ENCODE peak calls at places on chromosome 15, in nine cellular contexts. N is transverse colon, P is uterus, Q is hepatocyte, R is cardiac muscle cell, T is body of pancreas, X is psoas muscle, A is HCT116, B is Peyer's patch. G is an unnamed sample. For H3K4me1, the result is how much of the 10 kb centered on the place peaks cover.

GRCh38 chr15:56468271-56468912 is 3.5 kb upstream of the MNS1 start:
- DNase-seq in B (no peak), A (no peak), T (no peak), Q (no peak), P (no peak), X (no peak), R (no peak), N (no peak), G (no peak)

GRCh38 chr15:92809880-92810361 is 90.2 kb upstream of the CHD2 start:
- DNase-seq in R (peak), A (no peak), X (no peak), N (peak), P (peak), B (peak), Q (peak), T (peak), G (no peak)

GRCh38 chr15:55768670-55769185 is 25.8 kb upstream of the PRTG start:
- DNase-seq in T (no peak), Q (no peak), A (no peak), N (no peak), R (no peak), X (no peak), P (no peak), B (no peak), G (no peak)

GRCh38 chr15:66841953-66842681 is 140.1 kb downstream of the SMAD6 start:
- DNase-seq in Q (peak), R (peak), N (peak), A (peak), P (peak), T (peak), X (peak), B (peak), G (peak)

GRCh38 chr15:35545316-35545824 is 595 bp downstream of the DPH6 start:
- DNase-seq in N (peak), X (peak), P (peak), T (peak), A (peak), Q (peak), R (peak), B (peak), G (no peak)

GRCh38 chr15:52528465-52529288 is at the start of gene MYO5A:
- DNase-seq in T (peak), B (peak), P (peak), A (peak), R (peak), Q (peak), N (peak), X (peak), G (no peak)

GRCh38 chr15:29092376-29093064 is 177.1 kb downstream of the NSMCE3 start:
- DNase-seq in B (no peak), X (no peak), R (no peak), T (no peak), Q (no peak), P (no peak), A (no peak), N (no peak), G (no peak)

GRCh38 chr15:75153084-75153483 is 48.6 kb upstream of the C15orf39 start:
- DNase-seq in B (no peak), X (no peak), A (peak), N (no peak), P (no peak), Q (no peak), T (no peak), R (peak), G (no peak)

GRCh38 chr15:53713218-53713617 is 46.2 kb downstream of the WDR72 start:
- DNase-seq in B (no peak), P (no peak), Q (no peak), A (no peak), R (no peak), X (no peak), T (no peak), N (no peak), G (no peak)

GRCh38 chr15:76335851-76336253 is 721 bp upstream of the ISL2 start:
- DNase-seq in A (no peak), R (no peak), P (no peak), N (no peak), X (no peak), Q (no peak), T (no peak), B (peak), G (peak)

GRCh38 chr15:34726407-34727100 is 28.2 kb downstream of the GJD2 start:
- DNase-seq in P (no peak), A (no peak), R (no peak), Q (no peak), B (no peak), N (no peak), X (no peak), T (no peak), G (no peak)

GRCh38 chr15:42201801-42202200 is 6.3 kb downstream of the VPS39 start:
- DNase-seq in R (no peak), B (no peak), N (no peak), T (no peak), X (no peak), P (no peak), Q (no peak), A (no peak), G (no peak)

GRCh38 chr15:68300115-68300940 is 22.8 kb downstream of the FEM1B start:
- DNase-seq in T (no peak), N (peak), X (no peak), R (no peak), P (no peak), Q (peak), B (no peak), A (no peak), G (no peak)

GRCh38 chr15:93955197-93955596 is 276.2 kb upstream of the MCTP2 start:
- DNase-seq in B (no peak), X (no peak), R (no peak), A (no peak), N (no peak), P (no peak), T (no peak), Q (peak), G (no peak)

GRCh38 chr15:37372064-37372463 is 271.7 kb upstream of the MEIS2 start:
- DNase-seq in T (no peak), X (no peak), P (no peak), B (no peak), N (no peak), A (no peak), Q (peak), R (no peak), G (peak)

GRCh38 chr15:91100561-91101355 is 701 bp downstream of the SV2B start:
- DNase-seq in Q (no peak), R (peak), B (no peak), A (no peak), N (no peak), P (no peak), T (no peak), X (no peak), G (no peak)

GRCh38 chr15:95127356-95127755 is 896.0 kb downstream of the MCTP2 start:
- DNase-seq in A (no peak), X (no peak), Q (no peak), P (no peak), B (no peak), N (no peak), T (no peak), R (peak), G (no peak)

DNA sequence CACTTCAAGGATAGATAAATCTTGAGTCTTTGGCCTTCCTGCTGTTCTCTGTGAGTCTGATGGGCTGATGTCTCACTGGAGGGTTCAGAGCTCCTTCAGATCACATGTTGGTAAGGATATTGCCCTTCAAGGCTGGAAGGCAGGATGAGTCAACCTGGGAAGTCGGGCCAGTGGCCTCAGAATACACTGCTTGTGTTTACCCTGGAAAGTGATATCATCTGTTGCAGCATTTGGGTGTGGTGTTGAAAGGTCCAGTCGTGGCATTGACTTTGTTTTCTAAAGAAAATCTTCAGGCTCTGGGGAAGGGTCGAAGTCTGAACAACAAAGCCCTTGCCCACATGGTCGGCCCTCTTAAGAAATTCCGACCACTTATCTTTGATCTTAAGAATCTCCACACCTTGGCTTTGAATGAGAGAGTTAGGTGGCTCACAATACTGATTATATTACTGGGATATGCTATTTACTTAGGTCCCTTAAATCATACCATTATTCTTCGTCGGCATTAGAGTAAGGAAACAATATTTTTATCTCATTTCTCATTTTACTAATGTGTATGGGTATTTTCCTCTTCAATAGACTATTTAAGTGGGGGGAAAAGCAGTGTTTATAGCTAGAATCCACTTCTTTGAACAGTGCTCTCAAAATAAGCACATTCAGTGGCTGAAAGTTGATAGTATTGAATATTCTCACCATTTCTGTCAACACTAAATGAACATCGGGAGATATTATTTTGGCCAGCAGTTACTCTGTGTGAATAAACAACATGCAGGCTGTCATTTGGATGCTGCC is 303.9 kb upstream of the RASGRP1 start:
- DNase-seq in A (peak), Q (peak), T (no peak), R (peak), N (peak), P (no peak), B (no peak), X (peak), G (peak)
- H3K4me1 ChIP-seq in A (under half), Q (under half), T (under half), R (under half), N (under half), P (under half), B (under half), X (under half), G (under half)

GRCh38 chr15:73174171-73174570 is 121.9 kb downstream of the NEO1 start:
- DNase-seq in R (no peak), Q (no peak), B (no peak), P (no peak), X (no peak), T (no peak), A (no peak), N (no peak), G (no peak)

GRCh38 chr15:73171711-73172110 is 119.4 kb downstream of the NEO1 start:
- DNase-seq in B (no peak), A (no peak), P (no peak), R (no peak), Q (no peak), X (peak), N (no peak), T (no peak), G (no peak)

GRCh38 chr15:73176579-73176978 is 124.3 kb downstream of the NEO1 start:
- DNase-seq in B (no peak), T (no peak), X (no peak), A (no peak), N (no peak), P (no peak), R (no peak), Q (no peak), G (no peak)

GRCh38 chr15:73172508-73172907 is 120.2 kb downstream of the NEO1 start:
- DNase-seq in P (no peak), Q (no peak), T (no peak), B (no peak), R (peak), X (no peak), A (no peak), N (no peak), G (no peak)

DNA sequence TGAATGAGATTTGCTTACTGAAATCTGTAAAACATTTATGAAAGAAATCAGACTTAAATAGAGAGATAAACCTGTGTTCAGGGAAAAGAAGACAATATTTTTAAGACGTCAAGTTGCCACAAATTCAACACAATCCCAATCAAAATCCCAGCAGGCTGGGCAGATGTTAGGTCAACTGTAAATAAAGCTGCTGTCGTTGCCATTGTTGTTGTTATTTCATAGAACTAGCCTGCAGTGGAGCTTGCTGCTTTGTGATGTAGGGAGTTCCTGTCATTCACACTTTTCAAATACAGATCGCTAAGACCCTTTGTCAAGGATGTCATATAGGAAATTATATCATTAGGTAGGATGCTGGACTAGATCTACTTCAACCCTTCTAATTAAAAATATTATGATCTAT is 123.1 kb downstream of the NEO1 start:
- DNase-seq in P (no peak), X (no peak), Q (no peak), R (no peak), B (no peak), A (no peak), T (no peak), N (no peak), G (no peak)
- TF ChIP-seq CTCF in P (no peak), X (no peak), Q (no peak), R (no peak), B (no peak), A (no peak), T (no peak), N (no peak), G (no peak)

DNA sequence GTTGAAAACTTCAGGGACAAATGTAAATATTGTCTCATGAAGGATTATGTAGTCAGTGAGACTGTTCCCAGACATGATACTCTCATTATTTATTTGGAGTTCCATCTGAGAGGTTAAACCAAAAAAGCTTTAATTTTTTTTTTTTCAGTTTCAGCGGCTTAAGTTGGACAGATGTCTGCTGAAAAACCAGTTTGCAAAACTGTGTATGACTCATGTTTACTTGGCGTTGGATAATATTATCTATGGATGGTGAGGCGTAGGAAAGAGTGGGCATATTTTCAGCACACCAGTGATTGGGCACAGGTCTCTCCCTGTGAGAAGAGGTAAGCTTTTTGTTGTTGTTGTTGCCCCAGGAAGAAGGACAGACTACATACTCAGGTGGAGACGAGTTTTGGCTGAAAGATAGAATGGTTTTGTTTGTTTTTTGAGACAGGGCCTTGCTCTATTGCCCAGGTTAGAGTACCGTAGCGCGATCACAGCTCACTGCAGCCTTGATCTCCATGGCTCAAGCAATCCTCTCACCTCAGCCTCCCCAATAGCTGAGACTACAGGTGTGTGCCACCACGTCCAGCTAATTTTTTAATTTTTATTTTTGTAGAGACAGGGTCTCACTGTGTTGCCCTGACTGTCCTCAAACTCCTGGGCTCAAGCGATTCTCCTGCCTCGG is 16.4 kb upstream of the ANXA2 start:
- DNase-seq in Q (no peak), A (no peak), N (no peak), X (no peak), P (no peak), B (no peak), T (no peak), R (peak), G (no peak)
- H3K27ac ChIP-seq in Q (peak), A (no peak), N (no peak), X (peak), P (no peak), B (no peak), T (no peak), R (no peak), G (peak)

DNA sequence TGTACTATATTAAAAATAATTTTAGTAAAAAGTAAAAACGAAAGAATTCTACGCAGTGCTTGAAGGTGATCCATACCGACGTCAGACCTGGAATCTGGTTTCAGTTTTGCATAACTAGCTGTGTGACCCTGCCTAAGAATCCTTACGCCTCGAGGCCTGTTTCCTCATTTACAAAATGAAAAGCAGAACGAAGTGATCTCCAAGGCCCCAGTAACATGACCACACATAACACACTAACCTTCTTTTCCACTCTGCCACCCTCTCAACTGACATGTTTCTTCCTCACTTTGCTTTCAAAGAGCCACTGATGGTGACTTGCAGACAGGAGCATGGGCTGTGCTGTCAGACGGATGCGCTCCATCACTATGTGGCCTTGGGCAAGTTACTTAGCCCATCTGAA is 4.8 kb downstream of the MESD start:
- DNase-seq in P (no peak), N (peak), T (no peak), X (no peak), B (peak), R (no peak), A (no peak), Q (no peak), G (no peak)
- H3K4me1 ChIP-seq in P (under half), N (under half), T (under half), X (under half), B (under half), R (under half), A (under half), Q (under half), G (under half)

GRCh38 chr15:62792960-62793758 is 249.4 kb upstream of the TPM1 start:
- DNase-seq in N (no peak), T (no peak), X (no peak), P (no peak), R (no peak), Q (no peak), A (no peak), B (no peak), G (no peak)
- TF ChIP-seq CTCF in N (no peak), T (no peak), X (no peak), P (no peak), R (no peak), Q (no peak), A (no peak), B (no peak), G (no peak)

GRCh38 chr15:27429577-27429976 is 458.6 kb downstream of the GABRG3 start:
- DNase-seq in R (no peak), T (no peak), A (no peak), P (no peak), X (no peak), N (no peak), Q (no peak), B (no peak), G (no peak)
- H3K27ac ChIP-seq in R (no peak), T (no peak), A (no peak), P (no peak), X (no peak), N (no peak), Q (no peak), B (no peak), G (no peak)

GRCh38 chr15:85692873-85693272 is 101.9 kb downstream of the KLHL25 start:
- DNase-seq in N (peak), R (no peak), X (no peak), A (no peak), B (peak), P (no peak), Q (no peak), T (no peak), G (no peak)

GRCh38 chr15:85688703-85689102 is 106.0 kb downstream of the KLHL25 start:
- DNase-seq in X (no peak), A (no peak), T (no peak), N (no peak), P (no peak), B (no peak), Q (no peak), R (no peak), G (no peak)

GRCh38 chr15:85691350-85692240 is 103.1 kb downstream of the KLHL25 start:
- DNase-seq in Q (no peak), X (no peak), P (no peak), B (peak), N (peak), T (no peak), A (no peak), R (no peak), G (no peak)

GRCh38 chr15:85689729-85690128 is 105.0 kb downstream of the KLHL25 start:
- DNase-seq in B (peak), P (peak), T (no peak), X (peak), A (no peak), Q (peak), R (peak), N (peak), G (no peak)

GRCh38 chr15:85690546-85691226 is 104.0 kb downstream of the KLHL25 start:
- DNase-seq in B (no peak), A (no peak), P (no peak), X (no peak), Q (no peak), N (no peak), T (no peak), R (no peak), G (no peak)
- H3K4me1 ChIP-seq in B (under half), A (under half), P (under half), X (under half), Q (under half), N (under half), T (under half), R (half or more), G (under half)

G was measured in foreskin keratinocyte.